ENCODE peak calls at places on chromosomes 13 and 19, in six cellular contexts. I, O, R, F, Z and E are unnamed samples.

GRCh38 chr13:92590503-92590908 is 636.1 kb upstream of the GPC6 start:
- DNase-seq in R (no peak), I (no peak), F (no peak), Z (no peak), O (no peak), E (no peak)

GRCh38 chr19:54662730-54663129 is at the start of gene LILRB4:
- DNase-seq in Z (no peak), F (peak; percentile 95), I (no peak), O (no peak), R (no peak), E (no peak)

GRCh38 chr13:51067376-51068125 is 43.5 kb downstream of the C13orf42 start:
- DNase-seq in O (no peak), I (no peak), Z (no peak), F (no peak), R (no peak), E (no peak)

GRCh38 chr13:24185591-24186232 is 25.2 kb downstream of the SPATA13 start:
- DNase-seq in Z (no peak), O (no peak), I (no peak), F (no peak), R (no peak), E (no peak)

GRCh38 chr13:113491982-113492381 is 1.5 kb upstream of the DCUN1D2 start:
- DNase-seq in Z (no peak), R (no peak), I (no peak), F (no peak), O (no peak), E (no peak)

GRCh38 chr13:110676511-110677204 is 29.3 kb downstream of the CARS2 start:
- DNase-seq in O (peak; percentile 61), R (no peak), F (peak; percentile 79), I (no peak), Z (no peak), E (no peak)

GRCh38 chr19:3844596-3844995 is 24.2 kb downstream of the ZFR2 start:
- DNase-seq in I (peak; percentile 71), F (no peak), R (no peak), Z (no peak), O (no peak), E (no peak)

GRCh38 chr13:100182894-100183490 is 94.1 kb downstream of the PCCA start:
- DNase-seq in O (no peak), Z (no peak), F (no peak), I (no peak), R (peak; percentile 63), E (no peak)

GRCh38 chr13:82847595-82847994 is 1034.7 kb downstream of the SLITRK1 start:
- DNase-seq in F (no peak), I (no peak), Z (no peak), O (no peak), R (no peak), E (no peak)

GRCh38 chr19:1016647-1017114 is 4.2 kb downstream of the TMEM259 start:
- DNase-seq in I (peak; percentile 84), R (no peak), Z (no peak), O (no peak), F (no peak), E (no peak)

GRCh38 chr13:30463820-30464495 is 1.8 kb downstream of the HMGB1 start:
- DNase-seq in F (no peak), O (peak; percentile 72), Z (peak; percentile 62), I (peak; percentile 77), R (peak; percentile 87), E (peak; percentile 79)

GRCh38 chr19:39372941-39373340 is 18.0 kb downstream of the PAF1 start:
- DNase-seq in Z (no peak), O (no peak), I (no peak), R (no peak), F (no peak), E (no peak)

GRCh38 chr13:70424928-70425327 is 316.7 kb upstream of the KLHL1 start:
- DNase-seq in F (no peak), R (no peak), I (no peak), Z (no peak), O (no peak), E (no peak)

GRCh38 chr13:110507678-110508381 is 53.7 kb downstream of the RAB20 start:
- DNase-seq in F (no peak), I (no peak), R (no peak), O (peak; percentile 92), Z (no peak), E (peak; percentile 67)

GRCh38 chr19:39362682-39363657 is 20.7 kb downstream of the SAMD4B start:
- DNase-seq in R (no peak), F (no peak), O (no peak), I (peak; percentile 79), Z (no peak), E (no peak)

GRCh38 chr19:50975766-50976165 is 6.4 kb upstream of the KLK6 start:
- DNase-seq in O (no peak), F (no peak), I (no peak), R (no peak), Z (no peak), E (no peak)

GRCh38 chr13:40164137-40164536 is 502.3 kb downstream of the FOXO1 start:
- DNase-seq in I (peak; percentile 77), Z (no peak), F (no peak), O (no peak), R (no peak), E (no peak)

GRCh38 chr19:1495799-1496713 is 5.1 kb downstream of the REEP6 start:
- DNase-seq in F (no peak), O (peak; percentile 34), Z (no peak), R (no peak), I (no peak), E (no peak)

GRCh38 chr13:24281188-24282008 is 28.0 kb upstream of the C1QTNF9 start:
- DNase-seq in I (no peak), R (no peak), Z (no peak), O (no peak), F (no peak), E (no peak)

GRCh38 chr19:47110521-47111080 is 3.0 kb downstream of the ZC3H4 start:
- DNase-seq in R (peak; percentile 80), O (peak; percentile 50), I (peak; percentile 32), Z (no peak), F (no peak), E (peak; percentile 50)

GRCh38 chr13:50344717-50345116 is 329.5 kb downstream of the KCNRG start:
- DNase-seq in F (no peak), Z (no peak), O (no peak), I (no peak), R (no peak), E (no peak)

GRCh38 chr19:3609779-3610719 is 3.4 kb upstream of the TBXA2R start:
- DNase-seq in Z (no peak), I (no peak), O (no peak), F (no peak), R (no peak), E (no peak)

GRCh38 chr13:114074671-114075315 is 57.6 kb downstream of the RASA3 start:
- DNase-seq in O (no peak), F (no peak), I (no peak), Z (no peak), R (no peak), E (no peak)